ENCODE peak calls at places on chromosomes 6 and 20, in seven cellular contexts. L is left ventricle myocardium inferior; R is stimulated activated CD8-positive, alpha-beta memory T cell treated with anti-CD3 and anti-CD28 coated beads, Interleukin-4, amount 100 ng/mL, for 1 hour; E is kidney epithelial cell; F is stromal cell of bone marrow; Q is dorsolateral prefrontal cortex; T is iris pigment epithelial cell. M is an unnamed sample.

GRCh38 chr20:33561981-33562601 is 72.2 kb downstream of the CBFA2T2 start:
- DNase-seq in L (peak; percentile 65), R (no peak), E (peak; percentile 61), F (peak; percentile 68), Q (peak; percentile 43), T (peak; percentile 91), M (peak; percentile 74)

GRCh38 chr6:139852484-139853140 is 478.2 kb upstream of the CITED2 start:
- DNase-seq in L (no peak), R (no peak), E (peak; percentile 32), F (no peak), Q (no peak), T (peak; percentile 88), M (peak; percentile 45)

GRCh38 chr6:99426454-99426762 is 1.3 kb upstream of the PNISR start:
- DNase-seq in L (no peak), R (no peak), E (no peak), F (no peak), Q (no peak), T (no peak), M (no peak)

GRCh38 chr6:103783344-103783743 is 1076.4 kb downstream of the HACE1 start:
- DNase-seq in L (no peak), R (no peak), E (no peak), F (no peak), Q (no peak), T (peak; percentile 3), M (no peak)

GRCh38 chr20:62289131-62289530 is 13.7 kb upstream of the ADRM1 start:
- DNase-seq in L (no peak), R (no peak), E (no peak), F (no peak), Q (no peak), T (no peak), M (no peak)

GRCh38 chr20:37944456-37944981 is 41.6 kb downstream of the VSTM2L start:
- DNase-seq in L (no peak), R (no peak), E (no peak), F (no peak), Q (no peak), T (no peak), M (no peak)

GRCh38 chr20:41095110-41095969 is 42.0 kb upstream of the PLCG1 start:
- DNase-seq in L (peak; percentile 43), R (peak; percentile 5), E (no peak), F (peak; percentile 45), Q (peak; percentile 60), T (peak; percentile 55), M (peak; percentile 49)

GRCh38 chr6:27873101-27874030 is 38.8 kb downstream of the OR2B2 start:
- DNase-seq in L (peak; percentile 35), R (peak; percentile 16), E (no peak), F (no peak), Q (no peak), T (peak; percentile 70), M (no peak)

GRCh38 chr6:110265273-110265672 is 85.0 kb downstream of the CDC40 start:
- DNase-seq in L (no peak), R (no peak), E (no peak), F (no peak), Q (no peak), T (no peak), M (no peak)

GRCh38 chr6:124947821-124948451 is 14.3 kb upstream of the RNF217 start:
- DNase-seq in L (no peak), R (no peak), E (no peak), F (no peak), Q (no peak), T (peak; percentile 42), M (no peak)

M was measured in HuH-7.